ENCODE peak calls at places on chromosomes 4 and X, in four cellular contexts. A is osteocyte, N is esophagus squamous epithelium, U is mucosa of descending colon. I is an unnamed sample.

GRCh38 chr4:174865418-174865985 is 36.5 kb upstream of the GLRA3 start:
- DNase-seq in N (no peak), A (no peak), U (no peak), I (no peak)

GRCh38 chrX:13256562-13256961 is 63.3 kb downstream of the ATXN3L start:
- DNase-seq in N (no peak), A (no peak), U (no peak), I (peak)

GRCh38 chrX:72545990-72546389 is 26.7 kb downstream of the HDAC8 start:
- DNase-seq in A (no peak), U (no peak), N (no peak), I (no peak)

GRCh38 chr4:122065149-122065548 is 87.0 kb upstream of the BLTP1 start:
- DNase-seq in U (no peak), N (no peak), A (no peak), I (no peak)

GRCh38 chrX:130702867-130703707 is 199.9 kb downstream of the ENOX2 start:
- DNase-seq in N (no peak), U (no peak), A (no peak), I (no peak)

GRCh38 chr4:67201334-67201733 is 344.0 kb downstream of the CENPC start:
- DNase-seq in A (no peak), N (no peak), U (no peak), I (peak)

GRCh38 chr4:40842725-40843401 is 93.1 kb downstream of the NSUN7 start:
- DNase-seq in A (no peak), U (no peak), N (no peak), I (no peak)

GRCh38 chr4:155960522-155960921 is 6.9 kb upstream of the CTSO start:
- DNase-seq in N (no peak), U (no peak), A (no peak), I (no peak)

GRCh38 chr4:127479031-127479622 is 153.6 kb upstream of the INTU start:
- DNase-seq in U (no peak), N (no peak), A (no peak), I (peak)

GRCh38 chr4:7323872-7324650 is 110.7 kb downstream of the PSAPL1 start:
- DNase-seq in N (no peak), A (no peak), U (peak), I (no peak)

GRCh38 chr4:69060651-69061308 is 35.5 kb upstream of the UGT2B7 start:
- DNase-seq in N (no peak), U (no peak), A (no peak), I (peak)

GRCh38 chrX:68953331-68953730 is 124.5 kb downstream of the EFNB1 start:
- DNase-seq in U (no peak), N (no peak), A (no peak), I (no peak)

GRCh38 chrX:97616883-97617510 is 733.3 kb downstream of the RPA4 start:
- DNase-seq in A (no peak), U (no peak), N (no peak), I (peak)

GRCh38 chr4:102871772-102872171 is 3.0 kb downstream of the CISD2 start:
- DNase-seq in N (no peak), A (no peak), U (no peak), I (no peak)

GRCh38 chr4:59612235-59612634 is 1587.9 kb upstream of the ADGRL3 start:
- DNase-seq in A (no peak), N (no peak), U (no peak), I (no peak)

GRCh38 chr4:185472063-185472542 is 570 bp upstream of the CCDC110 start:
- DNase-seq in N (no peak), A (no peak), U (no peak), I (peak)

GRCh38 chr4:126738926-126739325 is 893.8 kb upstream of the INTU start:
- DNase-seq in N (no peak), A (no peak), U (no peak), I (no peak)

GRCh38 chr4:7828926-7829325 is 110.7 kb downstream of the AFAP1 start:
- DNase-seq in U (no peak), A (no peak), N (no peak), I (no peak)

GRCh38 chrX:124263743-124264142 is 68.7 kb upstream of the TEX13D start:
- DNase-seq in U (no peak), N (no peak), A (no peak), I (no peak)

GRCh38 chrX:152313529-152314302 is 137.4 kb downstream of the GABRA3 start:
- DNase-seq in N (no peak), U (no peak), A (no peak), I (no peak)

GRCh38 chr4:162461952-162462351 is 298.2 kb upstream of the FSTL5 start:
- DNase-seq in U (no peak), A (no peak), N (no peak), I (no peak)

GRCh38 chrX:2383144-2383543 is 117.6 kb downstream of the DHRSX start:
- DNase-seq in N (no peak), U (no peak), A (no peak), I (no peak)

GRCh38 chr4:155657169-155657568 is 9.5 kb upstream of the GUCY1A1 start:
- DNase-seq in N (no peak), A (no peak), U (no peak), I (no peak)

GRCh38 chrX:51144828-51145442 is 187.7 kb upstream of the NUDT10 start:
- DNase-seq in N (no peak), U (no peak), A (no peak), I (peak)

GRCh38 chr4:122819708-122820449 is 6.8 kb upstream of the FGF2 start:
- DNase-seq in N (no peak), A (no peak), U (no peak), I (no peak)

GRCh38 chr4:39730067-39730466 is 32.1 kb downstream of the UBE2K start:
- DNase-seq in U (no peak), N (no peak), A (peak), I (no peak)

GRCh38 chr4:6390357-6390756 is 82.1 kb downstream of the PPP2R2C start:
- DNase-seq in N (no peak), U (peak), A (no peak), I (no peak)

GRCh38 chr4:138039010-138039409 is 203.1 kb downstream of the SLC7A11 start:
- DNase-seq in U (no peak), A (no peak), N (no peak), I (no peak)

GRCh38 chr4:71549516-71550160 is 210.8 kb downstream of the SLC4A4 start:
- DNase-seq in N (no peak), U (no peak), A (no peak), I (no peak)

GRCh38 chr4:71550220-71551190 is 211.7 kb downstream of the SLC4A4 start:
- DNase-seq in U (no peak), N (no peak), A (no peak), I (no peak)

GRCh38 chr4:71554025-71554424 is 215.2 kb downstream of the SLC4A4 start:
- DNase-seq in A (no peak), N (no peak), U (no peak), I (no peak)

GRCh38 chr4:71558248-71558647 is 219.4 kb downstream of the SLC4A4 start:
- DNase-seq in A (no peak), U (no peak), N (no peak), I (peak)

GRCh38 chr4:71553605-71554004 is 214.8 kb downstream of the SLC4A4 start:
- DNase-seq in U (no peak), N (no peak), A (no peak), I (peak)
- TF ChIP-seq CTCF in U (no peak), N (peak), A (peak), I (peak)

DNA sequence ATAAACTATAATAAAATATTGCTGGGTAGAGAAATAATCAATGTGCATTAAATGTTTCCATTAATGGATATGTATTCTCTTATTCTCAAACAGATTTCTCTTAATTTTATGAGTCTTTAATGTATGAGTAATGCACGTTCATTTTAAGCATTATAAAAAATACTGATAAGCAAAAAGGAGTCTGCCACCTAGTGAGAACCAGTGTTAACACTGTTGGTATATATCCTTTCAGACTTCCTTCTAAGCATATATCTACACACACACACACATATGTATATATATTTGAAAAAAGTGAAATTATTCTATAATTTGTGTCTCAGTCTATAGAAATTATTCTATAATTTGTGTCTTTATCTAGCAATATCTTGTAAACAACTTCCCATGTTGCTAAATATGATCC is 49.9 kb upstream of the MTMR1 start:
- DNase-seq in U (no peak), A (no peak), N (no peak), I (no peak)
- TF ChIP-seq CTCF in U (no peak), A (peak), N (no peak), I (no peak)

DNA sequence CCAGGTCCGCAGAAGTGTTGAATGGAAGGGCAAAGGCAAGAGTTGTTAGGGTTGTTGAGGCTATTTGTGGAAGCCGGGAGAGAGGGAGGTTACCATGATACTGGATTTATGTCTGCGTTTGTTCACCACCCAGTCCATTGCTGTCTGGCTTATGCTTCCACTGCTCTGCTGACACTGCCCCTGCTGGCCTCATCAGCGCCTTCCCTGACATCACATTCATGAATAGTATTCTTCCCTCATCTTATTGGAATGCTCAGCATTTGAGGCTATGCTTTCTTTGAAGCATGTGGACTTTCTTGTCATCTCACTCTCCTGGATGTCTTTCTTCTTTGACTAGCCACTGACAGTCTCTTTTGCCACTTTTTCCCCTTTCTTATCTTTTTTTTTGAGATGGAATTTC is 10.3 kb downstream of the GNL3L start:
- DNase-seq in A (no peak), N (no peak), U (no peak), I (no peak)
- TF ChIP-seq CTCF in A (no peak), N (no peak), U (no peak), I (no peak)

GRCh38 chrX:40304115-40304514 is 206.4 kb upstream of the BCOR start:
- DNase-seq in A (no peak), U (no peak), N (no peak), I (no peak)
- TF ChIP-seq CTCF in A (no peak), U (no peak), N (no peak), I (no peak)

GRCh38 chr4:64718091-64718490 is 308.8 kb upstream of the TECRL start:
- DNase-seq in U (no peak), A (no peak), N (no peak), I (no peak)
- TF ChIP-seq CTCF in U (no peak), A (no peak), N (no peak), I (no peak)

GRCh38 chr4:170887396-170887795 is 797.6 kb upstream of the AADAT start:
- DNase-seq in N (no peak), A (no peak), U (no peak), I (no peak)
- TF ChIP-seq CTCF in N (no peak), A (no peak), U (no peak), I (no peak)

GRCh38 chr4:2932561-2932950 is 30.6 kb downstream of the NOP14 start:
- DNase-seq in N (no peak), A (no peak), U (peak), I (peak)

GRCh38 chr4:2929469-2929868 is 33.7 kb downstream of the NOP14 start:
- DNase-seq in A (no peak), U (peak), N (no peak), I (no peak)

GRCh38 chr4:2931765-2932560 is 31.2 kb downstream of the NOP14 start:
- DNase-seq in N (peak), A (no peak), U (peak), I (peak)

GRCh38 chr4:2930135-2930805 is 32.9 kb downstream of the NOP14 start:
- DNase-seq in U (peak), N (no peak), A (no peak), I (no peak)

DNA sequence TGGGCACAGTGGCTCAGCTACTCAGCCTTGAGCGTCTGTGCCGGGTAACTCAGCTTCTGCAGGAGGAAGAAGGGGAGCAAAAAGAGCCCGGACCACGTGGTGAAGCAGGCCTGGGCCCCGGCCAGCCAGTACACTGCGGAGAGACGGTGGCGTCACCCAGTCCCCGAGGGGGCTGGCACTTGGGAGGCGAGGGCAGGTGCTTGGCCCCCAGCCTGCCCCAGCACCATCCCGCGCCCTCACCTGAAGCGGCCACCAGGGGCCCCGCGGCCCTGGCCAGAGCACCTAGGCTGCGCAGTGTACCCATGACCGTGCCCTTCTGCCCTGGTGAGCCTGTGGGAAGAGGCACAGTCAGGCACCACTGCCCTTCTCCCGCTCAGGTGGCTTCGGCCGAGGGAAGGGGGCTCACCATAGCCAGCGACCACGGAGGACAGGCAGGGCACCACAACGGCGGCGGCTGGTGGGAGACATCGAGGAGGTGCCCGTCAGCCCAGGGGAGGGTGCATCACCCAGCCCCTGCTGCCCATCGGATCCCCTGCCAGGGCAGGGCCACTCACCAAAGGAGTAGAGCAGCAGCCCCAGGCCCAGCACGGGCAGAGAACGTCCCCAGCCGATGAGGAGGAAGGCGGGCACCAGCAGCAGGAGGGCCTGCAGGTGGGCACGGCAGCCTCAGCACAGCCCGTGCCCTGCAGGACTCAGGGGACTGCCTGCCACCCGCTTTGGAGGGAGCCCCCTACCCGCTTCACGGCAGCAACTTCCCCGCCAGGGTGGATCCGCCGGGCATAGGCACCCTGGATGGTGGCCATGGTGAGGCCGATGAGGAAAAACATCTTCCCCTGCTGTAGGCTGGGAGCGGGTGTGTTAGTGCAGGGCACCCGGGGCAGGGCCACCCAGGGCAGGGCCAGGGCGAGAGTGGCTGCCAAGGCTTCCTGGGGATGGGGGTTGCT is 32.1 kb downstream of the NOP14 start:
- DNase-seq in N (no peak), A (no peak), U (peak), I (no peak)
- TF ChIP-seq CTCF in N (peak), A (no peak), U (no peak), I (peak)

I was measured in GM12865.